ENCODE peak calls at places on chromosome 12, in five cellular contexts. One of them, this sample, is unnamed.

GRCh38 chr12:124921200-124922008 is 7.0 kb upstream of the UBC start:
- DNase-seq in stomach: peak
- DNase-seq in WTC11: peak
- DNase-seq in progenitor cell of endocrine pancreas: no peak
- DNase-seq in colonic mucosa: peak
- DNase-seq in this sample: peak

GRCh38 chr12:4819654-4820053 is 90.1 kb upstream of the KCNA1 start:
- DNase-seq in stomach: no peak
- DNase-seq in WTC11: no peak
- DNase-seq in progenitor cell of endocrine pancreas: no peak
- DNase-seq in colonic mucosa: no peak
- DNase-seq in this sample: no peak

GRCh38 chr12:29167410-29167809 is 18.3 kb downstream of the FAR2 start:
- DNase-seq in stomach: no peak
- DNase-seq in WTC11: no peak
- DNase-seq in progenitor cell of endocrine pancreas: no peak
- DNase-seq in colonic mucosa: no peak
- DNase-seq in this sample: no peak

GRCh38 chr12:11798856-11799530 is 149.5 kb downstream of the ETV6 start:
- DNase-seq in stomach: no peak
- DNase-seq in WTC11: no peak
- DNase-seq in progenitor cell of endocrine pancreas: no peak
- DNase-seq in colonic mucosa: no peak
- DNase-seq in this sample: no peak

GRCh38 chr12:13718271-13718670 is 263.1 kb downstream of the GRIN2B start:
- DNase-seq in stomach: peak
- DNase-seq in WTC11: no peak
- DNase-seq in progenitor cell of endocrine pancreas: no peak
- DNase-seq in colonic mucosa: peak
- DNase-seq in this sample: no peak

GRCh38 chr12:80470403-80470802 is 26.4 kb downstream of the PTPRQ start:
- DNase-seq in stomach: no peak
- DNase-seq in WTC11: no peak
- DNase-seq in progenitor cell of endocrine pancreas: no peak
- DNase-seq in colonic mucosa: no peak
- DNase-seq in this sample: no peak

GRCh38 chr12:91883811-91884210 is 261.8 kb downstream of the BTG1 start:
- DNase-seq in stomach: no peak
- DNase-seq in WTC11: no peak
- DNase-seq in progenitor cell of endocrine pancreas: no peak
- DNase-seq in colonic mucosa: no peak
- DNase-seq in this sample: no peak

GRCh38 chr12:47942327-47943230 is 20.8 kb upstream of the TMEM106C start:
- DNase-seq in stomach: peak
- DNase-seq in WTC11: peak
- DNase-seq in progenitor cell of endocrine pancreas: no peak
- DNase-seq in colonic mucosa: no peak
- DNase-seq in this sample: peak

GRCh38 chr12:49705479-49706267 is 1.5 kb downstream of the FMNL3 start:
- DNase-seq in stomach: no peak
- DNase-seq in WTC11: peak
- DNase-seq in progenitor cell of endocrine pancreas: no peak
- DNase-seq in colonic mucosa: no peak
- DNase-seq in this sample: peak
- TF ChIP-seq CTCF in stomach: no peak
- TF ChIP-seq CTCF in WTC11: no peak
- TF ChIP-seq CTCF in progenitor cell of endocrine pancreas: no peak
- TF ChIP-seq CTCF in colonic mucosa: no peak
- TF ChIP-seq CTCF in this sample: no peak

DNA sequence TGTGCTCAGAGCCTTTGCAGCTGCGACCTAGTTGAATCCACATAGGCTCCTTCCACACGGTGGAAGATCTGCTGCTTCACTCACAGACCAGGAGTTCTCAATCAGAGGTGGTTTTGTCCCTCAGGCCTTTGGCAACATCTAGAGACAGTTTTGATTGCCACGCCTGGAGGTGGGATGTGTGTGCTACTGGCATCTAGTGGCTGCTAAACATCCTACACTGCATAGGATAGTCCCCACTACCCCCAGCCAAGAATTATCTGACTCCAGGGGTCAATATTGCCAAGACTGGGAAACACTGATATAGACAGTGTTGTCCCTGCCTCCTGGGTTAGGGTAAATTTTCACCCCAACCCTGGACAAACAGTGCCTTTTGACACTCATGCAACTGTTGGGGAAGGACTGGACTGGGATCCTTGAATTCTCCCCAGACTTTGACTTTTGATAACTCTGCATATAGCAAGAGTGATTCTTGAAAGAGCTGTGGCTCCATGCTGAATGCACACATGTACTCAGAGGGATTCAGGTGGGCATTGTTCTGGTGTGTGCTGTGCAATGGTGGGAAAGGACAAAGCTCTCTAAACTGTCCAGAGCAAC is 39.8 kb downstream of the BAZ2A start:
- DNase-seq in stomach: no peak
- DNase-seq in WTC11: peak
- DNase-seq in progenitor cell of endocrine pancreas: no peak
- DNase-seq in colonic mucosa: peak
- DNase-seq in this sample: no peak
- TF ChIP-seq CTCF in stomach: peak
- TF ChIP-seq CTCF in WTC11: peak
- TF ChIP-seq CTCF in progenitor cell of endocrine pancreas: peak
- TF ChIP-seq CTCF in colonic mucosa: peak
- TF ChIP-seq CTCF in this sample: no peak

GRCh38 chr12:45729233-45730115 is at the start of gene ARID2:
- DNase-seq in stomach: peak
- DNase-seq in WTC11: peak
- DNase-seq in progenitor cell of endocrine pancreas: peak
- DNase-seq in colonic mucosa: peak
- DNase-seq in this sample: peak
- TF ChIP-seq CTCF in stomach: no peak
- TF ChIP-seq CTCF in WTC11: no peak
- TF ChIP-seq CTCF in progenitor cell of endocrine pancreas: no peak
- TF ChIP-seq CTCF in colonic mucosa: no peak
- TF ChIP-seq CTCF in this sample: no peak

GRCh38 chr12:53757095-53757770 is 5.5 kb upstream of the CISTR start:
- DNase-seq in stomach: peak
- DNase-seq in WTC11: peak
- DNase-seq in progenitor cell of endocrine pancreas: peak
- DNase-seq in colonic mucosa: peak
- DNase-seq in this sample: peak
- TF ChIP-seq CTCF in stomach: peak
- TF ChIP-seq CTCF in WTC11: peak
- TF ChIP-seq CTCF in progenitor cell of endocrine pancreas: peak
- TF ChIP-seq CTCF in colonic mucosa: peak
- TF ChIP-seq CTCF in this sample: no peak

GRCh38 chr12:6960291-6961277 is 9.4 kb downstream of the PTPN6 start:
- DNase-seq in stomach: no peak
- DNase-seq in WTC11: no peak
- DNase-seq in progenitor cell of endocrine pancreas: no peak
- DNase-seq in colonic mucosa: peak
- DNase-seq in this sample: peak
- TF ChIP-seq CTCF in stomach: no peak
- TF ChIP-seq CTCF in WTC11: no peak
- TF ChIP-seq CTCF in progenitor cell of endocrine pancreas: no peak
- TF ChIP-seq CTCF in colonic mucosa: no peak
- TF ChIP-seq CTCF in this sample: no peak

DNA sequence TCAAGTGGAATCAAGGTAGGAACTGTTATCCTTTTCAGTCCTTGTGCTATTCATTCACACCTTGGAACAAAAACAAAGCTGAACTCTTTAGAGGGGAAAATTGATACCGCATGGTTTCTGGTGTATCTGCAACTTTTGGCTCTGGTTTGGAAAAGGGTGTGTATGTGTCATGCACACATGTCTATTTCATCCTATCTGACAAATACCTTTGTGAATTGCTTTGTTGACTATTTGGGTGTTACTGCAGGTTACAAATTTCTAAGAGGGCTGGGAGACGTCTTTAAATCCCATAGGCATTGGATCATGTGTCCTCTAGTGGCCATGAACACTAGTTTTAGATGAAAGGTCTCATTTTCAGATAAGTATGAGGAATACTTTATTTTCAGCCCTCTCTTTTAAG is 59.9 kb upstream of the IFNG-AS1 start:
- DNase-seq in stomach: no peak
- DNase-seq in WTC11: no peak
- DNase-seq in progenitor cell of endocrine pancreas: no peak
- DNase-seq in colonic mucosa: no peak
- DNase-seq in this sample: no peak
- TF ChIP-seq CTCF in stomach: no peak
- TF ChIP-seq CTCF in WTC11: no peak
- TF ChIP-seq CTCF in progenitor cell of endocrine pancreas: no peak
- TF ChIP-seq CTCF in colonic mucosa: no peak
- TF ChIP-seq CTCF in this sample: no peak

GRCh38 chr12:26767116-26767515 is 65.9 kb downstream of the ITPR2 start:
- DNase-seq in stomach: no peak
- DNase-seq in WTC11: no peak
- DNase-seq in progenitor cell of endocrine pancreas: no peak
- DNase-seq in colonic mucosa: no peak
- DNase-seq in this sample: no peak
- TF ChIP-seq CTCF in stomach: no peak
- TF ChIP-seq CTCF in WTC11: no peak
- TF ChIP-seq CTCF in progenitor cell of endocrine pancreas: peak
- TF ChIP-seq CTCF in colonic mucosa: no peak
- TF ChIP-seq CTCF in this sample: no peak

DNA sequence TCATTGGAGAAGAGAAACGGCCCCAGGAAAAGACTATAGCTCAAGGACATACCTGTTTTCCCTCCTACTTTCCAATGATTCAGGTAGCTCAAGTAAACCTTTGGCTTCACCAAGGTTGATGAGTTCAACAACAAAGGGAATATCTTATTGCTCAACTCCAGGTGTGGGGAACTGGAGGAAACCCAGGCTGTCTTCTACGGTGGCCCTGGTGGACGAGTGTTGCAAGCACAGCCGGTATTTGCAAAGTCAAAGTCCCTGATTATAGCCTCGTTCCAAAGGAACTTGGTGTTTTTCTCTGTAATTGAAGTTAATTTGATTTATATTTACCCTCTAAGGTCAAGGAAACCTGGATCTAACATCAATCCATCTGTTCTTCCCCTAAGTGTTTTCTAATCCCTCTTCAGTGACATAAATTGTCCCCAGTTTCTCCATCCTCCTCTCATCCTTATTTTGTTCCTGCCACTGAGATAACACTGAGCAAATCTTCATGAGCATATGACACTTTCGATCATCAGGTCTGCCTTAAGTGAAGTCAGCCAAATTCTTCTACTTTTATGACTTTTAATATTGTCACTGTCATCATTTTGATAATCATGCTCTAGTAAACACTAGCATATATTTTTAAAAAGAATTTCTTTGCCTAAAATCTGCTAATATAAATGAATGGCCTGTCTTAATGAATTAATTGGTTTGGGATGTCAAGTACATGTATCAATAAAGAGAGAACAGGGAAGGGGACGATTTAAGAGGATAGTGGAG is 174.6 kb upstream of the TBX3 start:
- DNase-seq in stomach: no peak
- DNase-seq in WTC11: peak
- DNase-seq in progenitor cell of endocrine pancreas: no peak
- DNase-seq in colonic mucosa: no peak
- DNase-seq in this sample: no peak
- TF ChIP-seq CTCF in stomach: no peak
- TF ChIP-seq CTCF in WTC11: peak
- TF ChIP-seq CTCF in progenitor cell of endocrine pancreas: peak
- TF ChIP-seq CTCF in colonic mucosa: no peak
- TF ChIP-seq CTCF in this sample: no peak

GRCh38 chr12:93763746-93764147 is 86.6 kb downstream of the CRADD start:
- DNase-seq in stomach: no peak
- DNase-seq in WTC11: no peak
- DNase-seq in progenitor cell of endocrine pancreas: no peak
- DNase-seq in colonic mucosa: no peak
- DNase-seq in this sample: no peak
- TF ChIP-seq CTCF in stomach: no peak
- TF ChIP-seq CTCF in WTC11: no peak
- TF ChIP-seq CTCF in progenitor cell of endocrine pancreas: no peak
- TF ChIP-seq CTCF in colonic mucosa: no peak
- TF ChIP-seq CTCF in this sample: no peak